ENCODE peak calls at places on chromosome 5, in five cellular contexts. One of them, this sample, is unnamed.

GRCh38 chr5:84393969-84394368 is 9.3 kb upstream of the EDIL3 start:
- DNase-seq in IMR-90: peak
- DNase-seq in SK-N-SH: no peak
- DNase-seq in K562: no peak
- DNase-seq in A549: no peak
- DNase-seq in this sample: no peak

GRCh38 chr5:75720882-75721281 is 3.6 kb upstream of the POC5 start:
- DNase-seq in SK-N-SH: no peak
- DNase-seq in IMR-90: no peak
- DNase-seq in A549: no peak
- DNase-seq in K562: no peak
- DNase-seq in this sample: no peak

GRCh38 chr5:168372351-168372946 is 81.0 kb downstream of the WWC1 start:
- DNase-seq in SK-N-SH: no peak
- DNase-seq in K562: no peak
- DNase-seq in IMR-90: no peak
- DNase-seq in A549: no peak
- DNase-seq in this sample: no peak

GRCh38 chr5:140821375-140822280 is at the start of gene PCDHA5:
- DNase-seq in K562: no peak
- DNase-seq in SK-N-SH: no peak
- DNase-seq in IMR-90: no peak
- DNase-seq in A549: peak
- DNase-seq in this sample: no peak

GRCh38 chr5:27652505-27652904 is 614.1 kb upstream of the CDH9 start:
- DNase-seq in K562: no peak
- DNase-seq in IMR-90: no peak
- DNase-seq in A549: no peak
- DNase-seq in SK-N-SH: no peak
- DNase-seq in this sample: no peak

GRCh38 chr5:152170350-152170749 is 234.7 kb downstream of the NMUR2 start:
- DNase-seq in A549: no peak
- DNase-seq in IMR-90: no peak
- DNase-seq in SK-N-SH: no peak
- DNase-seq in K562: no peak
- DNase-seq in this sample: no peak

GRCh38 chr5:151587796-151588606 is 3.1 kb downstream of the FAT2 start:
- DNase-seq in SK-N-SH: no peak
- DNase-seq in K562: no peak
- DNase-seq in IMR-90: no peak
- DNase-seq in A549: no peak
- DNase-seq in this sample: no peak

GRCh38 chr5:168334161-168335094 is 43.0 kb downstream of the WWC1 start:
- DNase-seq in IMR-90: peak
- DNase-seq in SK-N-SH: no peak
- DNase-seq in A549: peak
- DNase-seq in K562: no peak
- DNase-seq in this sample: no peak

GRCh38 chr5:173420108-173420507 is 91.9 kb upstream of the STC2 start:
- DNase-seq in IMR-90: no peak
- DNase-seq in A549: no peak
- DNase-seq in SK-N-SH: peak
- DNase-seq in K562: no peak
- DNase-seq in this sample: no peak

GRCh38 chr5:79954620-79955019 is 36.4 kb downstream of the MTX3 start:
- DNase-seq in SK-N-SH: no peak
- DNase-seq in A549: no peak
- DNase-seq in IMR-90: peak
- DNase-seq in K562: no peak
- DNase-seq in this sample: no peak

GRCh38 chr5:65100846-65101678 is 332.3 kb downstream of the CWC27 start:
- DNase-seq in IMR-90: peak
- DNase-seq in SK-N-SH: peak
- DNase-seq in A549: peak
- DNase-seq in K562: peak
- DNase-seq in this sample: no peak

GRCh38 chr5:34522599-34523381 is 133.3 kb upstream of the RAI14 start:
- DNase-seq in K562: peak
- DNase-seq in IMR-90: peak
- DNase-seq in SK-N-SH: peak
- DNase-seq in A549: peak
- DNase-seq in this sample: no peak
- TF ChIP-seq RCOR1 in K562: no peak
- TF ChIP-seq RCOR1 in IMR-90: no peak
- TF ChIP-seq RCOR1 in SK-N-SH: no peak
- TF ChIP-seq RCOR1 in A549: no peak
- TF ChIP-seq RCOR1 in this sample: no peak

GRCh38 chr5:138990986-138991645 is 116.0 kb upstream of the LRRTM2 start:
- DNase-seq in A549: no peak
- DNase-seq in IMR-90: no peak
- DNase-seq in K562: no peak
- DNase-seq in SK-N-SH: no peak
- DNase-seq in this sample: no peak
- TF ChIP-seq RCOR1 in A549: no peak
- TF ChIP-seq RCOR1 in IMR-90: no peak
- TF ChIP-seq RCOR1 in K562: no peak
- TF ChIP-seq RCOR1 in SK-N-SH: no peak
- TF ChIP-seq RCOR1 in this sample: no peak

GRCh38 chr5:67306997-67307580 is 110.5 kb upstream of the CD180 start:
- DNase-seq in SK-N-SH: no peak
- DNase-seq in K562: no peak
- DNase-seq in A549: no peak
- DNase-seq in IMR-90: no peak
- DNase-seq in this sample: no peak
- TF ChIP-seq RCOR1 in SK-N-SH: no peak
- TF ChIP-seq RCOR1 in K562: no peak
- TF ChIP-seq RCOR1 in A549: no peak
- TF ChIP-seq RCOR1 in IMR-90: no peak
- TF ChIP-seq RCOR1 in this sample: no peak

GRCh38 chr5:177035982-177036381 is 13.5 kb downstream of the ZNF346 start:
- DNase-seq in SK-N-SH: no peak
- DNase-seq in K562: no peak
- DNase-seq in A549: no peak
- DNase-seq in IMR-90: no peak
- DNase-seq in this sample: no peak
- TF ChIP-seq RCOR1 in SK-N-SH: no peak
- TF ChIP-seq RCOR1 in K562: no peak
- TF ChIP-seq RCOR1 in A549: no peak
- TF ChIP-seq RCOR1 in IMR-90: no peak
- TF ChIP-seq RCOR1 in this sample: no peak

This sample was measured in GM12878.